ENCODE peak calls at places on chromosomes 4 and X, in five cellular contexts. One of them, this sample, is unnamed.

GRCh38 chr4:59772740-59773139 is 1427.4 kb upstream of the ADGRL3 start:
- DNase-seq in Peyer's patch: no peak
- DNase-seq in foreskin fibroblast: no peak
- DNase-seq in mammary epithelial cell: no peak
- DNase-seq in stomach: no peak
- DNase-seq in this sample: no peak

GRCh38 chr4:181365671-181366070 is 877.5 kb upstream of the TENM3 start:
- DNase-seq in foreskin fibroblast: no peak
- DNase-seq in Peyer's patch: no peak
- DNase-seq in stomach: no peak
- DNase-seq in mammary epithelial cell: no peak
- DNase-seq in this sample: no peak

GRCh38 chr4:37717575-37717974 is 31.4 kb upstream of the RELL1 start:
- DNase-seq in mammary epithelial cell: peak
- DNase-seq in Peyer's patch: no peak
- DNase-seq in stomach: no peak
- DNase-seq in foreskin fibroblast: peak
- DNase-seq in this sample: no peak

GRCh38 chr4:119678761-119679160 is 50.2 kb upstream of the PDE5A start:
- DNase-seq in Peyer's patch: no peak
- DNase-seq in stomach: no peak
- DNase-seq in foreskin fibroblast: peak
- DNase-seq in mammary epithelial cell: no peak
- DNase-seq in this sample: no peak

GRCh38 chrX:97936296-97936695 is 1052.6 kb downstream of the RPA4 start:
- DNase-seq in foreskin fibroblast: no peak
- DNase-seq in Peyer's patch: no peak
- DNase-seq in stomach: no peak
- DNase-seq in mammary epithelial cell: no peak
- DNase-seq in this sample: no peak

GRCh38 chr4:168021666-168022065 is 70.7 kb upstream of the ANXA10 start:
- DNase-seq in mammary epithelial cell: peak
- DNase-seq in foreskin fibroblast: peak
- DNase-seq in Peyer's patch: no peak
- DNase-seq in stomach: no peak
- DNase-seq in this sample: peak

GRCh38 chrX:71618303-71618721 is at the start of gene CXCR3:
- DNase-seq in foreskin fibroblast: no peak
- DNase-seq in Peyer's patch: no peak
- DNase-seq in stomach: no peak
- DNase-seq in mammary epithelial cell: no peak
- DNase-seq in this sample: no peak

GRCh38 chr4:43399726-43400125 is 507.2 kb downstream of the GRXCR1 start:
- DNase-seq in stomach: no peak
- DNase-seq in Peyer's patch: no peak
- DNase-seq in mammary epithelial cell: no peak
- DNase-seq in foreskin fibroblast: no peak
- DNase-seq in this sample: no peak

GRCh38 chrX:41335590-41336331 is 1.8 kb downstream of the DDX3X start:
- DNase-seq in stomach: no peak
- DNase-seq in Peyer's patch: no peak
- DNase-seq in foreskin fibroblast: peak
- DNase-seq in mammary epithelial cell: peak
- DNase-seq in this sample: no peak

GRCh38 chr4:109359040-109359646 is 56.7 kb upstream of the COL25A1 start:
- DNase-seq in Peyer's patch: no peak
- DNase-seq in stomach: no peak
- DNase-seq in mammary epithelial cell: no peak
- DNase-seq in foreskin fibroblast: no peak
- DNase-seq in this sample: no peak

GRCh38 chr4:159107203-159107921 is 4.5 kb downstream of the RAPGEF2 start:
- DNase-seq in Peyer's patch: no peak
- DNase-seq in stomach: no peak
- DNase-seq in foreskin fibroblast: peak
- DNase-seq in mammary epithelial cell: peak
- DNase-seq in this sample: no peak

GRCh38 chr4:156255205-156255604 is 301.5 kb upstream of the CTSO start:
- DNase-seq in stomach: no peak
- DNase-seq in foreskin fibroblast: no peak
- DNase-seq in Peyer's patch: no peak
- DNase-seq in mammary epithelial cell: no peak
- DNase-seq in this sample: no peak

GRCh38 chr4:112853662-112854256 is 195.7 kb upstream of the ANK2 start:
- DNase-seq in Peyer's patch: no peak
- DNase-seq in foreskin fibroblast: peak
- DNase-seq in mammary epithelial cell: no peak
- DNase-seq in stomach: no peak
- DNase-seq in this sample: no peak

GRCh38 chrX:70032797-70033196 is 16.9 kb downstream of the AWAT2 start:
- DNase-seq in Peyer's patch: no peak
- DNase-seq in foreskin fibroblast: no peak
- DNase-seq in stomach: no peak
- DNase-seq in mammary epithelial cell: no peak
- DNase-seq in this sample: no peak

GRCh38 chr4:172785623-172786022 is 383.0 kb upstream of the GALNT7 start:
- DNase-seq in foreskin fibroblast: no peak
- DNase-seq in stomach: no peak
- DNase-seq in Peyer's patch: no peak
- DNase-seq in mammary epithelial cell: no peak
- DNase-seq in this sample: no peak

GRCh38 chr4:24188459-24188858 is 298.6 kb upstream of the PPARGC1A start:
- DNase-seq in mammary epithelial cell: no peak
- DNase-seq in stomach: no peak
- DNase-seq in foreskin fibroblast: no peak
- DNase-seq in Peyer's patch: no peak
- DNase-seq in this sample: no peak

DNA sequence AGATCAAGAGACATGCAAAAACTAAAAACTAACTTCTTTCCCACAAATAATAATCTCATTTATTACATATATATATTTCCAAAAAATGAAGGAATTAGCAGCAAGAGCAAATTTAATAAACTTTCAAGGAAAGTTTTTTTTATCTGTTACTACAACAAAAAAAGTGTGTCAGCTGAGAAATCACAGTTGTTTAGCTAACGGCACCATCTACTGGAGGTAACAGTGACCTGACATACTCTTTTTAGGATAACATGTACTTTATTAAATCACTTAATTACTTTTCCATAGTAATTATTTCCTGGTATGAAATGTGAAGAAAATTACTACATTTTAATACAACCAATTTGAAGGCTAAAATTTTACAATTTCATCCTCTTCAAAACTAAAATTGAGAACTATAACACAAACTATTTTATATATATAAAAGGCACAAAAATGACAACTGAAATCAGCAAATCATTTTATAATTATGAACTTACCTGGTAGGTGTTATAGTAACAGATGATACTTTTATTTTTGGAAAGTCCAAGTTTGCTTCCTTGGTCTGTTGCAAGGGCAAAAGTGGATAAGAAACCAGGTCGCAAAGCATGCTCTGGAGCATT is 9.1 kb downstream of the LAMTOR3 start:
- DNase-seq in mammary epithelial cell: peak
- DNase-seq in stomach: no peak
- DNase-seq in foreskin fibroblast: peak
- DNase-seq in Peyer's patch: no peak
- DNase-seq in this sample: no peak
- TF ChIP-seq CTCF in mammary epithelial cell: peak
- TF ChIP-seq CTCF in stomach: peak
- TF ChIP-seq CTCF in foreskin fibroblast: peak
- TF ChIP-seq CTCF in Peyer's patch: no peak
- TF ChIP-seq CTCF in this sample: peak

DNA sequence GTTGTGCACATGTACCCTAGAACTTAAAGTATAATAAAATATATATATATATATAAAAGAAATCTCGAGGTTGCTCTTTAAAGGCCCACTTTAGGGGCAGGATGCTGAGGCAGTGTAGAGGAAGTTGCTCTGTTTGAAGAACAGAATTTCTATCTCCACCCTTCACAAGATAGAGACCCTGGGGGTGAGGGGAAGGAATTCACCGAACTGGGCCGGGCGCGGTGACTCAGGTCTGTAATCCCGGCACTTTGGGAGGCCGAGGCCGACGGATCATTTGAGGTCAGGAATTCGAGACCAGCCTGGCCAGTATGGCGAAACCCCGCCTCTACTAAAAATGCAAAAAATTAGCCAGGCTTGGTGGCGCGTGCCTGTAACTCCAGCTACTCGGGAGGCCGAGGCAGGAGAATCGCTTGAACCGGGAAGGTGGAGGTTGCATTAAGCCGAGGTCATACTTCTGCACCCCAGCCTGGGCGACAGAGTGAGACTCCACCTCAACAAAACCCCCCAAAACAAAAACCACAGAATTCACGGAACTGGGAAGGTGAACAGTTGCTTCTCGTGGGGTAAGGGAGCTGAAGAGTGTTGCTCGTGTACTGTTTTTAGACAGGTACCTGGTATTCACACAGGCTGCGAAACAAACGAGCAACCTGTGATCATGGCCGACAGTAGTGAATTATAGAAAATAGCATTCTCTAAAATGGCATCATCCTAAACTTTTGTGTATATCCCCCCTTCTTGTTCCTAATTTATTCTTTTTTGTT is 6.2 kb downstream of the PLAC8 start:
- DNase-seq in Peyer's patch: no peak
- DNase-seq in stomach: no peak
- DNase-seq in mammary epithelial cell: no peak
- DNase-seq in foreskin fibroblast: no peak
- DNase-seq in this sample: no peak
- H3K4me3 ChIP-seq in Peyer's patch: no peak
- H3K4me3 ChIP-seq in stomach: no peak
- H3K4me3 ChIP-seq in mammary epithelial cell: no peak
- H3K4me3 ChIP-seq in foreskin fibroblast: no peak
- H3K4me3 ChIP-seq in this sample: no peak

GRCh38 chr4:169791527-169792156 is 33.9 kb upstream of the HPF1 start:
- DNase-seq in Peyer's patch: peak
- DNase-seq in mammary epithelial cell: peak
- DNase-seq in foreskin fibroblast: peak
- DNase-seq in stomach: no peak
- DNase-seq in this sample: no peak
- TF ChIP-seq CTCF in Peyer's patch: no peak
- TF ChIP-seq CTCF in mammary epithelial cell: peak
- TF ChIP-seq CTCF in foreskin fibroblast: peak
- TF ChIP-seq CTCF in stomach: peak
- TF ChIP-seq CTCF in this sample: peak

DNA sequence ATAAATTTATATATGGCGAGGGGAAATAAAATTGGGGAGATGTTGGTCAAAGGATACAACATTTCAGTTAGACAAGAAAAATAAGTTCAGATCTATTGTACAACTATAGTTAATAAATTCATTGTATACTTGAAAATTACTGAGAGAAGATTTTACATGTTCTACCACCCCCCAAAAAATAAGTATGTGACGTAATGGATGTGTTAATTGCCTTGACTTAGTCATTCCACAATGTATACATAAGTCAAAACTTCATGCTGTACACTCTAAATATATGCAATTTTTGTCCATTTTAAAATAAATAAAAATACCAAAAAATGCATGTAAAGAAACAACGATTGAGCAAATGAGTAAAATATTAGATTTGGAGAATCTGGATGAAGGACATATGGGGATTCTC is 1.8 kb downstream of the USP11 start:
- DNase-seq in foreskin fibroblast: no peak
- DNase-seq in stomach: no peak
- DNase-seq in mammary epithelial cell: peak
- DNase-seq in Peyer's patch: no peak
- DNase-seq in this sample: no peak
- H3K4me3 ChIP-seq in foreskin fibroblast: peak
- H3K4me3 ChIP-seq in stomach: peak
- H3K4me3 ChIP-seq in mammary epithelial cell: peak
- H3K4me3 ChIP-seq in Peyer's patch: peak
- H3K4me3 ChIP-seq in this sample: peak

DNA sequence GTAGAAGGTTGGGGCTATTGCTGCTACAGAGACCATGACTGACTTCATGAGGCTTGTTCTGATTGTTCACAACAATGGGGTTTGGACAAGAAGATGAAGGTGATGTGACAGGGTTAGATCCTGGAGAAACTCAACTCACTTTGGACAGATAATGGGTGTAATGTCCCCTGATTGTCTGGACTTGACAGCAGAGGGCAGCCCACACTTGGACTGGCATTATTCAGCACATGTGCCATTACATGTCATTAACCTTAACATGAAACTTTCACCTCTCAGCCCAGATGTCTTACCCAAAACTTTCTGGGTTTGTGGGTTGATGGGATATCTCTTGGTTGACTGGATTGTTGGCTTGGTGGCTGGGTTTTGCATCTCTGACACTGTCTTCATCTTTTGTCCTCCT is 101.5 kb downstream of the MXRA5 start:
- DNase-seq in Peyer's patch: no peak
- DNase-seq in foreskin fibroblast: peak
- DNase-seq in stomach: no peak
- DNase-seq in mammary epithelial cell: peak
- DNase-seq in this sample: no peak
- TF ChIP-seq CTCF in Peyer's patch: no peak
- TF ChIP-seq CTCF in foreskin fibroblast: no peak
- TF ChIP-seq CTCF in stomach: no peak
- TF ChIP-seq CTCF in mammary epithelial cell: peak
- TF ChIP-seq CTCF in this sample: peak

This sample was measured in retinal pigment epithelial cell.